ENCODE peak calls at places on chromosomes 4 and X, in five cellular contexts. R is brain microvascular endothelial cell; V is PC-3; B is fibroblast of lung; Z is effector memory CD4-positive, alpha-beta T cell. A is an unnamed sample. For H3K27me3, the result is how much of the 10 kb centered on the place peaks cover.

GRCh38 chrX:53262918-53263394 is 18.4 kb downstream of the IQSEC2 start:
- DNase-seq in R (peak), B (peak), Z (no peak), V (peak), A (no peak)

GRCh38 chr4:107838763-107839162 is 14.0 kb downstream of the SGMS2 start:
- DNase-seq in R (no peak), V (no peak), B (no peak), Z (no peak), A (no peak)

GRCh38 chr4:42339935-42340406 is 57.3 kb upstream of the SHISA3 start:
- DNase-seq in R (peak), B (peak), V (no peak), Z (no peak), A (no peak)

GRCh38 chr4:40579983-40580382 is 49.7 kb downstream of the RBM47 start:
- DNase-seq in Z (no peak), V (no peak), B (peak), R (no peak), A (no peak)

GRCh38 chr4:108787724-108788123 is 24.9 kb upstream of the ETNPPL start:
- DNase-seq in B (no peak), Z (no peak), R (no peak), V (no peak), A (no peak)

GRCh38 chr4:155047755-155048154 is 160.7 kb upstream of the NPY2R start:
- DNase-seq in B (peak), R (peak), Z (no peak), V (peak), A (no peak)

GRCh38 chr4:11606078-11606477 is 177.4 kb upstream of the HS3ST1 start:
- DNase-seq in Z (no peak), R (no peak), B (no peak), V (no peak), A (no peak)

GRCh38 chr4:132592340-132592739 is 556.8 kb upstream of the PCDH10 start:
- DNase-seq in Z (no peak), R (no peak), B (no peak), V (no peak), A (no peak)

GRCh38 chrX:115582871-115583729 is 22.1 kb downstream of the PLS3 start:
- DNase-seq in B (peak), Z (no peak), R (no peak), V (peak), A (no peak)

GRCh38 chr4:113961322-113961698 is 18.1 kb downstream of the ARSJ start:
- DNase-seq in Z (no peak), V (peak), B (peak), R (peak), A (no peak)

GRCh38 chr4:109588176-109588575 is 28.1 kb downstream of the MCUB start:
- DNase-seq in Z (no peak), B (no peak), R (no peak), V (no peak), A (peak)

GRCh38 chrX:31123335-31123734 is 51.5 kb upstream of the FTHL17 start:
- DNase-seq in B (no peak), Z (no peak), R (no peak), V (no peak), A (no peak)

GRCh38 chrX:115493015-115493414 is 68.0 kb upstream of the PLS3 start:
- DNase-seq in Z (no peak), B (no peak), R (no peak), V (no peak), A (no peak)

GRCh38 chr4:174578366-174578765 is 56.1 kb upstream of the HPGD start:
- DNase-seq in Z (no peak), B (peak), R (peak), V (peak), A (no peak)

GRCh38 chrX:79231662-79232061 is 87.2 kb downstream of the GPR174 start:
- DNase-seq in R (no peak), Z (no peak), V (no peak), B (no peak), A (no peak)

GRCh38 chr4:125538670-125539069 is 223.9 kb downstream of the FAT4 start:
- DNase-seq in V (no peak), R (no peak), B (no peak), Z (no peak), A (no peak)

GRCh38 chr4:148515248-148515647 is 73.0 kb upstream of the NR3C2 start:
- DNase-seq in R (peak), B (peak), V (peak), Z (no peak), A (no peak)

GRCh38 chr4:30434656-30435055 is 285.5 kb upstream of the PCDH7 start:
- DNase-seq in R (no peak), V (no peak), Z (no peak), B (no peak), A (no peak)

GRCh38 chr4:185625503-185625902 is 90.2 kb upstream of the PDLIM3 start:
- DNase-seq in B (no peak), Z (no peak), R (no peak), V (no peak), A (no peak)

GRCh38 chrX:66638591-66639500 is at the start of gene EDA2R:
- DNase-seq in V (no peak), R (peak), B (peak), Z (no peak), A (peak)

GRCh38 chrX:37684918-37685317 is 673 bp upstream of the XK start:
- DNase-seq in V (peak), R (no peak), Z (no peak), B (no peak), A (no peak)

GRCh38 chr4:140666889-140667614 is 89.1 kb downstream of the TBC1D9 start:
- DNase-seq in R (no peak), B (no peak), V (no peak), Z (no peak), A (no peak)

GRCh38 chr4:132540797-132541196 is 608.3 kb upstream of the PCDH10 start:
- DNase-seq in V (no peak), Z (no peak), R (no peak), B (no peak), A (no peak)

GRCh38 chr4:102541708-102542107 is 40.5 kb downstream of the NFKB1 start:
- DNase-seq in Z (no peak), V (no peak), R (no peak), B (no peak), A (no peak)

GRCh38 chrX:14837155-14837554 is 35.7 kb downstream of the FANCB start:
- DNase-seq in V (no peak), Z (no peak), B (no peak), R (no peak), A (no peak)

GRCh38 chrX:77436271-77436670 is 10.9 kb upstream of the FGF16 start:
- DNase-seq in V (no peak), B (no peak), Z (no peak), R (no peak), A (no peak)

GRCh38 chr4:23577398-23577797 is 312.4 kb downstream of the PPARGC1A start:
- DNase-seq in Z (no peak), R (no peak), B (no peak), V (no peak), A (no peak)

GRCh38 chr4:113223001-113223400 is 173.5 kb downstream of the ANK2 start:
- DNase-seq in R (no peak), Z (no peak), B (no peak), V (no peak), A (no peak)

GRCh38 chr4:5783486-5783885 is 72.5 kb downstream of the EVC start:
- DNase-seq in B (no peak), Z (no peak), V (no peak), R (no peak), A (no peak)

GRCh38 chr4:21470531-21470930 is 478.0 kb downstream of the KCNIP4 start:
- DNase-seq in V (peak), R (peak), B (peak), Z (no peak), A (no peak)

GRCh38 chrX:140040397-140040796 is 75.1 kb upstream of the CXorf66 start:
- DNase-seq in R (no peak), Z (no peak), B (no peak), V (peak), A (no peak)

GRCh38 chr4:183438458-183439113 is 5.8 kb upstream of the CDKN2AIP start:
- DNase-seq in V (peak), R (peak), B (peak), Z (no peak), A (no peak)

GRCh38 chr4:141246243-141246642 is 25.5 kb downstream of the ZNF330 start:
- DNase-seq in V (no peak), Z (no peak), R (peak), B (peak), A (no peak)

GRCh38 chr4:111879539-111879938 is 265.7 kb upstream of the FAM241A start:
- DNase-seq in B (no peak), V (no peak), R (no peak), Z (no peak), A (no peak)

GRCh38 chrX:130878350-130879341 is 24.4 kb downstream of the ENOX2 start:
- DNase-seq in B (peak), R (peak), V (peak), Z (no peak), A (no peak)

GRCh38 chr4:6343950-6344408 is 74.3 kb downstream of the WFS1 start:
- DNase-seq in R (peak), B (peak), Z (no peak), V (peak), A (no peak)

GRCh38 chrX:107842715-107843400 is 17.2 kb downstream of the MID2 start:
- DNase-seq in R (no peak), Z (no peak), B (peak), V (no peak), A (no peak)

GRCh38 chrX:11298600-11298999 is 5.4 kb downstream of the AMELX start:
- DNase-seq in B (no peak), R (no peak), V (no peak), Z (no peak), A (no peak)

GRCh38 chr4:142648378-142648777 is 197.7 kb downstream of the INPP4B start:
- DNase-seq in Z (no peak), B (no peak), R (no peak), V (no peak), A (no peak)

DNA sequence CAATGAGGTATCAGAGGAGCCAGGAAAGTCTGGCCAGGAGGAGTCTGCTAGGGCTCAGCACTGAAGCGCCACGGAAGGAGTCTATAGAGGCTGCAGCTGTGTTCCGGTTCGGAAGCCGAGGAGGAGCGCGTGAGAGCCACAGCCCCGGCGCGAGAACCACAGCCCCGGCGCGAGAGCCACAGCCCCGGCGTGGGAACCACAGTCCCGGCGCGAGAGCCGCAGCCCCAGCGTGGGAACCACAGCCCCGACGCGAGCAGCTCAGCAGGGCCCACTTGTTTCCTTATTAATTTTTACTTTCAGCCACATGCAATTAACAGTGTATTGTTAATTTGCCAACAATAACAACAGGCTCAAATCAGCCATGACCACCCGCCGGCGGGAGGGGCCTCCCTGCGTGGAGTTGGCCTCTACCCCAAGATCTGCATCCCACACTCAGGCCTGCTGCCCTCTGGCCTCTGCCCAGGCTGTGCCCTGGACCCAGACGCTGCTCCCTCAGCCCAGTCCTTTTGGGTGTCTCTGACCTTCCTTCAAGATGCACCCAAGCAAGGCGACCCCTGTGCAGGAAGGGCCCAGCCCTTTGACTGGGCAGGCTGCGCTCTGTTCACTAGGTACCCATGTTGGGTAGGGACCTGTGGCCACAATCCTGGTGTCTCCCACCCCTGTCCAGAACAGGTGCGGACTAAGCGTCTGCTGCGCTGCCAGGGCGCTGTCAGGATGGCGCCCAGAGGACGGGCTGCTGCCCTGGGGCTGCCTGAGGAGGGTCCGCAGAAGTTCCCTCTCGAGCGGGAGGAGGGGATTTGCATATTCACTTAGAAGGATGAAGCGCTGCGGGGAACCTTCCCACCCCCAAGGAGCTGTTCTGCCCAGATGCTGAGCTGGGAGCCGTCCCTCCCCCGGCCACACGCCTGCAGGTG is 113.8 kb downstream of the ADRA2C start:
- DNase-seq in V (no peak), Z (no peak), R (no peak), B (no peak), A (no peak)
- H3K27me3 ChIP-seq in V (half or more), Z (under half), R (under half), B (under half), A (under half)

DNA sequence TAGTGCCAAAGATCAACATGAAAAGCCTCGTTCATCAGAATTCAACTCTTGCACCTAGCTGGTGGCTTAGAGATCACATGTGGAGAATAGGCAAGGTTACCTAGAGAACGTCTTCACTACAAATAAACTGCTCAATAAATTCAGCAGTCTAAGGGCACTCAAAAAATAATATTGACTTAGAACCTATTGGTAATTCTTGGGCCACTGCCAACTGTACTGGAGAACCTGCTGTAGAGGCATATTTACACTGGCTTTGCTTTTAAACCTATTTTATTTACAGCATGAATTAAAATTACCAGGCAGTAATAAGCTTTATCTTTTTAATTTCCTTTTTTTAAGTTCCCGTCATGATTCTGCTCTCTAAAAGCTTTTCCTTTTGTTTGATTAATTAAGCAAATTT is 343.7 kb downstream of the PDHA2 start:
- DNase-seq in V (no peak), Z (no peak), B (no peak), R (no peak), A (no peak)
- H3K4me3 ChIP-seq in V (no peak), Z (no peak), B (no peak), R (no peak), A (no peak)

GRCh38 chr4:38115601-38116000 is 155.4 kb downstream of the PTTG2 start:
- DNase-seq in Z (no peak), R (no peak), B (no peak), V (no peak), A (no peak)

GRCh38 chr4:38113551-38113950 is 153.4 kb downstream of the PTTG2 start:
- DNase-seq in B (no peak), R (no peak), Z (no peak), V (no peak), A (no peak)

GRCh38 chr4:38114435-38114834 is 154.2 kb downstream of the PTTG2 start:
- DNase-seq in Z (no peak), V (no peak), B (no peak), R (no peak), A (no peak)

GRCh38 chr4:38119663-38120374 is 159.6 kb downstream of the PTTG2 start:
- DNase-seq in Z (no peak), R (peak), B (peak), V (peak), A (no peak)

GRCh38 chr4:38117614-38118013 is 157.4 kb downstream of the PTTG2 start:
- DNase-seq in B (no peak), V (no peak), Z (no peak), R (no peak), A (no peak)
- H3K27me3 ChIP-seq in B (under half), V (under half), Z (under half), R (under half), A (under half)

DNA sequence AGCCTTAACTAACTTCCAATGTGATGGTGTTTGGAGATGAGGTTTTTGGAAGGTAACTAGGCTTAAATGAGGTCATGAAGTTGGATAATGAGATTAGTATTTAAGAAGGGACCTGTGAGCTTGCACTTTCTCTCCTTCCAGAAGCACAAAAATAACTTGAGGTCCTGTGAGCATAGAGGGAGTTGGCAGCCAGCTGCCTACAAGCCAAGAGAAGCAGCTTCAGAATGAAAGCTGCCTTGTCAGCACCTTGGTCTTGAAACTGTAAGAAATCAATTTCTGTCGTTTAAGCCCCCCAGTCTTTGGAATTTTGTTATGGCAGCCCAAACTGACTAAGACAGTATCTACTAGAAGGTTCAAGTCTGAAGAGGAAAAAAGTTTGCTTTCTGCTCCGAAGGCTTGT is 280.2 kb upstream of the GALNTL6 start:
- DNase-seq in R (no peak), Z (no peak), V (no peak), B (no peak), A (no peak)
- H3K4me3 ChIP-seq in R (no peak), Z (no peak), V (no peak), B (no peak), A (no peak)

GRCh38 chr4:25926473-25926872 is 12.5 kb downstream of the SMIM20 start:
- DNase-seq in V (peak), R (no peak), Z (no peak), B (no peak), A (no peak)
- H3K27me3 ChIP-seq in V (under half), R (under half), Z (under half), B (under half), A (under half)

GRCh38 chrX:153886915-153887314 is 942 bp upstream of the L1CAM start:
- DNase-seq in R (no peak), B (no peak), Z (no peak), V (no peak), A (no peak)

GRCh38 chrX:153883163-153883843 is 2.7 kb downstream of the L1CAM start:
- DNase-seq in Z (no peak), B (no peak), V (no peak), R (no peak), A (no peak)

GRCh38 chrX:153884136-153885076 is 1.6 kb downstream of the L1CAM start:
- DNase-seq in R (no peak), V (peak), B (no peak), Z (no peak), A (peak)

GRCh38 chrX:153885968-153886903 is at the start of gene L1CAM:
- DNase-seq in B (no peak), Z (no peak), R (no peak), V (peak), A (peak)

GRCh38 chrX:153885208-153885787 is 675 bp downstream of the L1CAM start:
- DNase-seq in B (no peak), Z (no peak), V (no peak), R (no peak), A (peak)
- H3K4me3 ChIP-seq in B (no peak), Z (peak), V (peak), R (no peak), A (no peak)

GRCh38 chrX:21875013-21875412 is 19.2 kb downstream of the YY2 start:
- DNase-seq in B (no peak), V (no peak), Z (no peak), R (no peak), A (no peak)

GRCh38 chrX:21870494-21870893 is 14.7 kb downstream of the YY2 start:
- DNase-seq in B (peak), Z (no peak), V (no peak), R (no peak), A (no peak)

GRCh38 chrX:21873063-21873785 is 17.4 kb downstream of the YY2 start:
- DNase-seq in R (no peak), V (no peak), B (peak), Z (no peak), A (no peak)
- H3K27me3 ChIP-seq in R (under half), V (under half), B (under half), Z (under half), A (under half)

A was measured in GM06990.